ENCODE peak calls at places on chromosomes 4 and X, in four cellular contexts. O is caudate nucleus, Q is aorta, Y is AG04450. H is an unnamed sample.

GRCh38 chrX:19897087-19897486 is 9.7 kb upstream of the SH3KBP1 start:
- DNase-seq in O (no peak), Q (no peak), Y (no peak), H (no peak)

GRCh38 chr4:164755432-164755831 is 1.5 kb downstream of the SMIM31 start:
- DNase-seq in O (no peak), Q (no peak), Y (no peak), H (no peak)

GRCh38 chr4:17168571-17168970 is 270.1 kb upstream of the LDB2 start:
- DNase-seq in O (no peak), Q (no peak), Y (peak), H (peak)

GRCh38 chr4:147987252-147987651 is 255.4 kb downstream of the ARHGAP10 start:
- DNase-seq in O (no peak), Q (no peak), Y (no peak), H (no peak)

GRCh38 chr4:38688676-38689355 is 24.8 kb downstream of the KLF3 start:
- DNase-seq in O (no peak), Q (no peak), Y (no peak), H (no peak)

GRCh38 chr4:24121395-24122175 is 231.7 kb upstream of the PPARGC1A start:
- DNase-seq in O (no peak), Q (no peak), Y (no peak), H (no peak)

GRCh38 chr4:169080970-169081369 is 70.9 kb upstream of the CBR4 start:
- DNase-seq in O (no peak), Q (no peak), Y (no peak), H (no peak)

GRCh38 chr4:139943277-139943676 is 210.7 kb downstream of the MAML3 start:
- DNase-seq in O (no peak), Q (no peak), Y (no peak), H (no peak)

GRCh38 chr4:56007154-56007553 is 58.4 kb downstream of the CEP135 start:
- DNase-seq in O (no peak), Q (no peak), Y (no peak), H (no peak)

GRCh38 chr4:101730291-101731117 is 60.0 kb upstream of the BANK1 start:
- DNase-seq in O (peak), Q (peak), Y (peak), H (peak)

GRCh38 chr4:123587983-123588494 is 191.4 kb downstream of the SPRY1 start:
- DNase-seq in O (no peak), Q (no peak), Y (peak), H (peak)

GRCh38 chr4:154126276-154126675 is 337.4 kb upstream of the SFRP2 start:
- DNase-seq in O (no peak), Q (no peak), Y (no peak), H (no peak)

GRCh38 chr4:74166135-74166534 is 8.2 kb downstream of the MTHFD2L start:
- DNase-seq in O (no peak), Q (no peak), Y (no peak), H (no peak)

GRCh38 chrX:139851730-139852129 is 81.1 kb downstream of the ATP11C start:
- DNase-seq in O (no peak), Q (no peak), Y (peak), H (no peak)

GRCh38 chr4:27305246-27305645 is 444.6 kb downstream of the STIM2 start:
- DNase-seq in O (no peak), Q (no peak), Y (no peak), H (no peak)

GRCh38 chr4:52550186-52550585 is 108.9 kb downstream of the USP46 start:
- DNase-seq in O (no peak), Q (no peak), Y (no peak), H (no peak)

GRCh38 chrX:8284131-8284530 is 113.1 kb upstream of the VCX2 start:
- DNase-seq in O (no peak), Q (no peak), Y (no peak), H (no peak)

GRCh38 chrX:23435108-23435507 is 100.5 kb downstream of the PTCHD1 start:
- DNase-seq in O (no peak), Q (no peak), Y (no peak), H (no peak)

GRCh38 chr4:17794730-17795129 is 13.3 kb upstream of the FAM184B start:
- DNase-seq in O (no peak), Q (no peak), Y (no peak), H (no peak)

GRCh38 chr4:8115916-8116315 is 42.7 kb downstream of the ABLIM2 start:
- DNase-seq in O (no peak), Q (no peak), Y (no peak), H (no peak)

GRCh38 chr4:153034681-153035080 is 98.6 kb downstream of the FHDC1 start:
- DNase-seq in O (no peak), Q (no peak), Y (no peak), H (no peak)

GRCh38 chr4:112509243-112510190 is 6.5 kb downstream of the NEUROG2 start:
- DNase-seq in O (no peak), Q (no peak), Y (no peak), H (no peak)

GRCh38 chrX:19625612-19626011 is 110.3 kb upstream of the MAP3K15 start:
- DNase-seq in O (no peak), Q (no peak), Y (no peak), H (no peak)

GRCh38 chrX:40244980-40245379 is 147.2 kb upstream of the BCOR start:
- DNase-seq in O (no peak), Q (peak), Y (no peak), H (no peak)

GRCh38 chrX:140467211-140467610 is 37.7 kb downstream of the SOX3 start:
- DNase-seq in O (no peak), Q (no peak), Y (no peak), H (no peak)

GRCh38 chr4:5473125-5473524 is 235.2 kb downstream of the EVC2 start:
- DNase-seq in O (no peak), Q (no peak), Y (no peak), H (no peak)

GRCh38 chr4:67762091-67762490 is 7.9 kb upstream of the GNRHR start:
- DNase-seq in O (no peak), Q (no peak), Y (no peak), H (no peak)

GRCh38 chrX:10892605-10893225 is 218.4 kb upstream of the HCCS start:
- DNase-seq in O (no peak), Q (no peak), Y (no peak), H (no peak)

GRCh38 chrX:79107891-79108718 is 36.4 kb upstream of the GPR174 start:
- DNase-seq in O (no peak), Q (no peak), Y (no peak), H (no peak)

GRCh38 chrX:10030570-10030969 is 63.4 kb downstream of the CLDN34 start:
- DNase-seq in O (no peak), Q (no peak), Y (no peak), H (no peak)

GRCh38 chrX:47234583-47234982 is 1.8 kb downstream of the USP11 start:
- DNase-seq in O (no peak), Q (no peak), Y (no peak), H (no peak)
- H3K27ac ChIP-seq in O (peak), Q (no peak), Y (no peak), H (peak)

DNA sequence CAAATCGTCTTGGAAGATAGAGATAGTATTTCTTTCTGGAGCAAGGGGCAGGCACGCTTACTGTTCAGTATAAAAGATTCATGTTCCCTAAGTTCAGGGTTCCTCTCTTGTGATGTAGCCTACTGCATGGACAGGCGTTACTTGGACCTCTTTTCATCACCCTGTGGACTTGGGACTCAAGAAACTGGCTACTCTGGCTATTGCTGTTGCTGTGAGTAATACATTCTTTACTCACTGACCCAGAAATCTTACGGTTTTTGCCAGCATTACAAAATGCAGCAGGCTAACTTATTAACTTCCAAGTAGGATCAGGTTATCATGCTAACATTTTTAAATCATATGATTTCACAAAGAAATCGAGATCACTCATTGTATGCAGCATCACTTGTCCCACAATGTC is 12.8 kb upstream of the GUCY1B1 start:
- DNase-seq in O (no peak), Q (no peak), Y (no peak), H (no peak)
- H3K27ac ChIP-seq in O (no peak), Q (no peak), Y (no peak), H (no peak)

GRCh38 chr4:137524642-137525384 is 7.5 kb downstream of the PCDH18 start:
- DNase-seq in O (no peak), Q (no peak), Y (no peak), H (no peak)

GRCh38 chr4:137523329-137523728 is 9.0 kb downstream of the PCDH18 start:
- DNase-seq in O (no peak), Q (no peak), Y (no peak), H (no peak)

GRCh38 chr4:137529432-137529831 is 2.9 kb downstream of the PCDH18 start:
- DNase-seq in O (no peak), Q (no peak), Y (no peak), H (no peak)

GRCh38 chr4:137530176-137530575 is 2.1 kb downstream of the PCDH18 start:
- DNase-seq in O (no peak), Q (no peak), Y (no peak), H (no peak)

DNA sequence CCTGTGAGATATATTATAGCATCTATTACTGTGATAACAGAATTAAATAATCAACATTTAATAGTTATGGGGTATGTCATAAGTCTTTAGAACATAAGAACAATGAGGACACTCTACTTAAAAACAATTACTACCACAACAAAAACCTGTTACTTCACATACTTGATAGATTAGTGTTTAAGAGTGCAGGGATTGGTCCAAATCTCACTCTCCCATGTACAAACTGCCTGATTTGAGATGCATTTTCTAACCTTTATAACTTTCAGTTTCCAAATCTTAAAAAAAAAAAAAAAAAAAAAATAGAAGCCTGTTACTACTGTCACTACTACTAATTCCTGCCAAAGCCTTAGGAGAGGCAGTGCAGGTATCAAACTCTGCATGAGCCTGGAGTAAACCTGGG is 5.6 kb downstream of the PCDH18 start:
- DNase-seq in O (no peak), Q (no peak), Y (no peak), H (no peak)
- H3K27ac ChIP-seq in O (no peak), Q (no peak), Y (no peak), H (no peak)

DNA sequence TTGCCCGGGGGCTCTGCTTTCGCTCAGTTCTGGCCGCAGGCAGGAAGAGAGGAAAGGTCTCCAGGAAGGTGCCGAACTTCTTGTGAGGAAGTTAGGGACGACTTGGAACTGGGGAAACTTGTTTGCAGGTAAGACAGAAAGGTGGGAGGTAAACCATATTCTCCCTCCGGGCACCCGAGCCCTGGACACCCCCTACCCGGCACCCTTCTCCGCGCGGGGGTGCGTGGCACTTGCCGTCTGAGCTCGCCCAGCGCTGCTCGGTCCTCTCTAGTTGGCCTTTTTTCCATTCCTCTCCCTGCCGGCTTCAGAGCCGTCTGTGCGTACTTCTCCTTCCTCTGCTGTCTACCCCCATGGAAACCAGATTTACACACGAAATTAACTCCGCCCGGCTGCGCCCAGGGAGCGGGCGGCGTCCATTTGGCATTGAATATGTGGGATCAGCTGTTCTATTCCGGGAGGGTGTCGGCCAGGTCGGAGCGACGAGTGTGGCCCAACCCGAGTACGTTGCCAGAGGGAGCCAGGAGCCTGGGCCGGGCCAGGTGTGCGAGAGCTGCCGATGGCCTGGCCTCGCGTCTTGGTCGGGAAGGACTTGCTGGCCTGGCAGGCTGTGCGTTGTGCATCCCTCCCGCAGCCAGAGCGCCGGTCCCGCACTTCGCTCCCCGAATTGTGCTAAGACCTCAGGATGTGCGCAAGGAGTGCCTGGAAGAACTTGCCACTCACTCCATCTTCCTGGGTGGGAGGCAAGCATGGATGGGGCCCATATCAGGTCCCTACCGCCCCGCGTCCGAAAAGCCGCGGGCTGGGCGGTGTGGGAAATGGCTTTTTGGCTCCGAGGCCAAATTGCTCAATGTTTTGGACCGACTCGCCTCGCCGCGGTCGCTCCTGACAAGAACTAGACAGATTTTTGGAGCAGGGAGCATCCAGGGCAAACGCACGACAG is 1.7 kb downstream of the PDGFRA start:
- DNase-seq in O (no peak), Q (peak), Y (no peak), H (peak)
- H3K27ac ChIP-seq in O (no peak), Q (peak), Y (peak), H (peak)

GRCh38 chr4:106337916-106338315 is 21.6 kb downstream of the AIMP1 start:
- DNase-seq in O (no peak), Q (no peak), Y (no peak), H (no peak)

GRCh38 chr4:106344324-106344970 is 24.1 kb downstream of the GIMD1 start:
- DNase-seq in O (no peak), Q (no peak), Y (peak), H (no peak)

GRCh38 chr4:106338671-106339070 is 22.3 kb downstream of the AIMP1 start:
- DNase-seq in O (no peak), Q (peak), Y (no peak), H (no peak)

GRCh38 chr4:106343865-106344264 is 24.7 kb downstream of the GIMD1 start:
- DNase-seq in O (no peak), Q (no peak), Y (no peak), H (no peak)

DNA sequence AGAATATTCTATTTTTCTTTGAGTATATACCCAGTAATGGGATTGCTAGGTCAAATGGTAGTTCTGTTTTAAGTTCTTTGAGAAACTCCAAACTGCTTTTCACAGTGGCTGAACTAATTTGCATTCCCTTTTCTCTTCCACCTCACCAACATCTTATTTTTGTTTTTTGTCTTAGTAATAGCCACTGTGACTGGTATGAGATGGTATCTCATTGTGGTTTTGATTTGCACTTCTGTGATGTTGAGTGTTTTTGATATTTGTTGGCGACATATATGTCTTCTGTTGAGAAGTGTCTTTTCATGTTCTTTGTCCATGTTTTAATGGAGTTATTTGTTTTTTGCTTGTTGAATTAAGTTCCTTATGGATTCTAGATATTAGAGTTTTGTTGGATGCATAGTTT is 24.4 kb downstream of the AIMP1 start:
- DNase-seq in O (no peak), Q (no peak), Y (no peak), H (no peak)
- H3K27ac ChIP-seq in O (no peak), Q (no peak), Y (no peak), H (no peak)

GRCh38 chr4:3314706-3315260 is 22.0 kb downstream of the RGS12 start:
- DNase-seq in O (no peak), Q (peak), Y (no peak), H (no peak)
- H3K27ac ChIP-seq in O (no peak), Q (no peak), Y (no peak), H (no peak)

DNA sequence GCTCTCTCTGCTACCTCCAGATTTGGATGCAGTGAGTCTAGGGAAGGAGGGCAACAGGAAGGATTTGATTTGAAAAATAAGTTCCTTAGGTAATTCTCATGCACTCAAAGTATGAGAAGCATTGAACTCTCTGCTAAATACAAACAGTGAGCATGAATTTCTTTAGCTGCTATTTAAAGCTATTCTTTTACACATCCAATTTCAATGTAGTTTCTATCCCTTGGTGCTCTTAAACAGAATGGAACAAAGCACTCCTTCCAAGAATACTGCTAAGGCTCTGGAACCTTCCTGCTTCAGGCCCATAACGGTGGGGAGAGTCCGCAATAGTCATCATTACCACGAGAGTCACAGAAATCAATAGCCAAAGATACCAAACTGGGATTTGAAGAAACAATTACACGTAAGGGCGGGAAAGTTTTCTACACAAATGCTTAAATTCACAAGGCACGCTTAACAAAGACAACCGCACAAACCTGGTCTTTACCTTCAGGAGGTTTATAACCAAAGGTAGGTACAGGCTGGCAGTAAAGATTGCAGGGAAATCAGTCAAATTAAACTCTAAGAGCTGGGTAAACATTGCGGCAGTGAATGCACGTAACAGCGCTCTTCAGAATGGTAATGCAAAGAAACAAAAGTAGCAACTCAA is 123.2 kb upstream of the NAP1L5 start:
- DNase-seq in O (no peak), Q (no peak), Y (no peak), H (no peak)
- H3K27ac ChIP-seq in O (peak), Q (peak), Y (no peak), H (no peak)

H was measured in heart right ventricle.